ENCODE peak calls at places on chromosome 13, in five cellular contexts. One of them, this sample, is unnamed.

GRCh38 chr13:33167521-33167920 is 118.0 kb downstream of the STARD13 start:
- DNase-seq in NCI-H187: no peak
- DNase-seq in AG09309: no peak
- DNase-seq in tibial nerve: no peak
- DNase-seq in ACHN: no peak
- DNase-seq in this sample: peak; percentile 96

GRCh38 chr13:32246468-32246867 is 68.7 kb downstream of the ZAR1L start:
- DNase-seq in tibial nerve: no peak
- DNase-seq in ACHN: peak; percentile 64
- DNase-seq in NCI-H187: no peak
- DNase-seq in AG09309: no peak
- DNase-seq in this sample: peak; percentile 91

GRCh38 chr13:99382428-99383133 is 75.4 kb upstream of the GPR183 start:
- DNase-seq in tibial nerve: no peak
- DNase-seq in AG09309: no peak
- DNase-seq in ACHN: no peak
- DNase-seq in NCI-H187: no peak
- DNase-seq in this sample: no peak

GRCh38 chr13:48155850-48156249 is 60.9 kb upstream of the MED4 start:
- DNase-seq in ACHN: peak; percentile 50
- DNase-seq in tibial nerve: no peak
- DNase-seq in AG09309: peak; percentile 58
- DNase-seq in NCI-H187: no peak
- DNase-seq in this sample: peak; percentile 11

GRCh38 chr13:30431269-30431950 is 9.1 kb downstream of the UBE2L5 start:
- DNase-seq in AG09309: no peak
- DNase-seq in NCI-H187: no peak
- DNase-seq in ACHN: peak; percentile 75
- DNase-seq in tibial nerve: no peak
- DNase-seq in this sample: no peak

GRCh38 chr13:109154546-109154945 is 525.1 kb downstream of the MYO16 start:
- DNase-seq in AG09309: no peak
- DNase-seq in ACHN: no peak
- DNase-seq in NCI-H187: no peak
- DNase-seq in tibial nerve: no peak
- DNase-seq in this sample: no peak

GRCh38 chr13:39493966-39494365 is 109.0 kb downstream of the LHFPL6 start:
- DNase-seq in NCI-H187: no peak
- DNase-seq in tibial nerve: no peak
- DNase-seq in AG09309: no peak
- DNase-seq in ACHN: no peak
- DNase-seq in this sample: no peak

GRCh38 chr13:103952183-103952582 is 886.0 kb upstream of the SLC10A2 start:
- DNase-seq in NCI-H187: no peak
- DNase-seq in tibial nerve: no peak
- DNase-seq in ACHN: no peak
- DNase-seq in AG09309: no peak
- DNase-seq in this sample: no peak

GRCh38 chr13:40974460-40975407 is 44.4 kb downstream of the ELF1 start:
- DNase-seq in tibial nerve: no peak
- DNase-seq in NCI-H187: no peak
- DNase-seq in AG09309: peak; percentile 20
- DNase-seq in ACHN: peak; percentile 66
- DNase-seq in this sample: peak; percentile 82

GRCh38 chr13:40477623-40478608 is 188.5 kb downstream of the FOXO1 start:
- DNase-seq in NCI-H187: no peak
- DNase-seq in tibial nerve: peak; percentile 44
- DNase-seq in ACHN: no peak
- DNase-seq in AG09309: no peak
- DNase-seq in this sample: no peak

GRCh38 chr13:23510544-23510916 is 59.7 kb upstream of the TNFRSF19 start:
- DNase-seq in AG09309: peak; percentile 44
- DNase-seq in NCI-H187: no peak
- DNase-seq in tibial nerve: no peak
- DNase-seq in ACHN: no peak
- DNase-seq in this sample: peak; percentile 31

GRCh38 chr13:73421310-73421912 is 362.6 kb downstream of the KLF5 start:
- DNase-seq in AG09309: no peak
- DNase-seq in ACHN: no peak
- DNase-seq in NCI-H187: no peak
- DNase-seq in tibial nerve: no peak
- DNase-seq in this sample: peak; percentile 55

GRCh38 chr13:34900288-34900739 is 41.8 kb upstream of the NBEA start:
- DNase-seq in ACHN: no peak
- DNase-seq in tibial nerve: no peak
- DNase-seq in NCI-H187: no peak
- DNase-seq in AG09309: no peak
- DNase-seq in this sample: no peak

GRCh38 chr13:41780736-41781708 is 179.9 kb downstream of the VWA8 start:
- DNase-seq in tibial nerve: no peak
- DNase-seq in ACHN: peak; percentile 3
- DNase-seq in NCI-H187: no peak
- DNase-seq in AG09309: peak; percentile 84
- DNase-seq in this sample: no peak

GRCh38 chr13:113089693-113090414 is 15.7 kb upstream of the F7 start:
- DNase-seq in NCI-H187: no peak
- DNase-seq in AG09309: no peak
- DNase-seq in ACHN: no peak
- DNase-seq in tibial nerve: no peak
- DNase-seq in this sample: no peak

GRCh38 chr13:26951581-26952177 is 191.1 kb upstream of the GPR12 start:
- DNase-seq in AG09309: no peak
- DNase-seq in ACHN: no peak
- DNase-seq in NCI-H187: no peak
- DNase-seq in tibial nerve: no peak
- DNase-seq in this sample: no peak

GRCh38 chr13:60583196-60583908 is 186.3 kb downstream of the TDRD3 start:
- DNase-seq in AG09309: peak; percentile 70
- DNase-seq in NCI-H187: no peak
- DNase-seq in tibial nerve: peak; percentile 22
- DNase-seq in ACHN: no peak
- DNase-seq in this sample: peak; percentile 13

GRCh38 chr13:114177245-114178010 is 1.6 kb upstream of the CFAP97D2 start:
- DNase-seq in AG09309: no peak
- DNase-seq in ACHN: no peak
- DNase-seq in NCI-H187: no peak
- DNase-seq in tibial nerve: no peak
- DNase-seq in this sample: peak; percentile 37

GRCh38 chr13:30697177-30697953 is 38.0 kb upstream of the ALOX5AP start:
- DNase-seq in AG09309: no peak
- DNase-seq in tibial nerve: no peak
- DNase-seq in NCI-H187: no peak
- DNase-seq in ACHN: no peak
- DNase-seq in this sample: no peak

GRCh38 chr13:40271511-40271910 is 394.9 kb downstream of the FOXO1 start:
- DNase-seq in NCI-H187: no peak
- DNase-seq in ACHN: no peak
- DNase-seq in AG09309: no peak
- DNase-seq in tibial nerve: peak; percentile 24
- DNase-seq in this sample: no peak

GRCh38 chr13:32443111-32443510 is 15.2 kb upstream of the N4BP2L1 start:
- DNase-seq in NCI-H187: no peak
- DNase-seq in ACHN: peak; percentile 35
- DNase-seq in AG09309: no peak
- DNase-seq in tibial nerve: no peak
- DNase-seq in this sample: peak; percentile 33

GRCh38 chr13:76680112-76680511 is 206.1 kb downstream of the KCTD12 start:
- DNase-seq in NCI-H187: no peak
- DNase-seq in AG09309: no peak
- DNase-seq in ACHN: no peak
- DNase-seq in tibial nerve: no peak
- DNase-seq in this sample: no peak

GRCh38 chr13:26558074-26558805 is 757 bp downstream of the WASF3 start:
- DNase-seq in NCI-H187: no peak
- DNase-seq in ACHN: no peak
- DNase-seq in AG09309: no peak
- DNase-seq in tibial nerve: no peak
- DNase-seq in this sample: peak; percentile 10

GRCh38 chr13:59111711-59112110 is 1052.0 kb downstream of the DIAPH3 start:
- DNase-seq in ACHN: peak; percentile 44
- DNase-seq in AG09309: no peak
- DNase-seq in tibial nerve: no peak
- DNase-seq in NCI-H187: no peak
- DNase-seq in this sample: peak; percentile 58

This sample was measured in SK-MEL-5.